ENCODE peak calls at places on chromosome 15, in eight cellular contexts. R is neural progenitor cell, H is thoracic aorta, I is cardiac muscle cell, L is SJSA1, Z is neuronal stem cell, E is left lung, N is tibial nerve. J is an unnamed sample.

GRCh38 chr15:26772588-26773484 is at the start of gene GABRB3:
- DNase-seq in R (peak; percentile 89), H (no peak), I (peak; percentile 55), L (no peak), Z (peak; percentile 59), E (peak; percentile 80), N (no peak), J (no peak)

GRCh38 chr15:49558924-49559323 is 61.7 kb downstream of the FAM227B start:
- DNase-seq in R (no peak), H (no peak), I (peak; percentile 54), L (no peak), Z (no peak), E (no peak), N (no peak), J (no peak)

GRCh38 chr15:69082556-69082955 is 68.1 kb downstream of the NOX5 start:
- DNase-seq in R (no peak), H (no peak), I (no peak), L (no peak), Z (no peak), E (no peak), N (no peak), J (no peak)

GRCh38 chr15:89898628-89899302 is 5.0 kb upstream of the AP3S2 start:
- DNase-seq in R (peak; percentile 74), H (no peak), I (peak; percentile 58), L (no peak), Z (no peak), E (no peak), N (no peak), J (peak; percentile 60)

GRCh38 chr15:96553931-96554330 is 223.4 kb downstream of the NR2F2 start:
- DNase-seq in R (no peak), H (no peak), I (no peak), L (no peak), Z (no peak), E (no peak), N (no peak), J (no peak)

GRCh38 chr15:68374346-68374745 is 57.6 kb downstream of the ITGA11 start:
- DNase-seq in R (peak; percentile 24), H (no peak), I (no peak), L (no peak), Z (no peak), E (no peak), N (no peak), J (no peak)

GRCh38 chr15:36903922-36904479 is 196.3 kb downstream of the MEIS2 start:
- DNase-seq in R (no peak), H (no peak), I (no peak), L (no peak), Z (no peak), E (no peak), N (no peak), J (no peak)

GRCh38 chr15:35243758-35244157 is 158.7 kb upstream of the NANOGP8 start:
- DNase-seq in R (no peak), H (no peak), I (no peak), L (no peak), Z (no peak), E (no peak), N (no peak), J (no peak)

GRCh38 chr15:69341356-69341755 is 42.6 kb downstream of the PAQR5 start:
- DNase-seq in R (no peak), H (no peak), I (no peak), L (no peak), Z (no peak), E (no peak), N (no peak), J (no peak)

GRCh38 chr15:90232196-90232595 is 1.5 kb downstream of the CIB1 start:
- DNase-seq in R (no peak), H (no peak), I (no peak), L (no peak), Z (no peak), E (no peak), N (no peak), J (no peak)

GRCh38 chr15:65285291-65286068 is 1.2 kb downstream of the PARP16 start:
- DNase-seq in R (no peak), H (no peak), I (no peak), L (peak; percentile 20), Z (no peak), E (no peak), N (no peak), J (no peak)

GRCh38 chr15:95591886-95592285 is 738.6 kb upstream of the NR2F2 start:
- DNase-seq in R (no peak), H (no peak), I (no peak), L (no peak), Z (no peak), E (no peak), N (no peak), J (no peak)

GRCh38 chr15:65097651-65098263 is 17.2 kb downstream of the UBAP1L start:
- DNase-seq in R (no peak), H (no peak), I (no peak), L (no peak), Z (no peak), E (no peak), N (no peak), J (no peak)

GRCh38 chr15:65110676-65111292 is 4.2 kb downstream of the UBAP1L start:
- DNase-seq in R (peak; percentile 23), H (no peak), I (peak; percentile 83), L (peak; percentile 79), Z (no peak), E (no peak), N (no peak), J (no peak)

GRCh38 chr15:75149911-75150709 is 51.6 kb upstream of the C15orf39 start:
- DNase-seq in R (no peak), H (no peak), I (peak; percentile 42), L (peak; percentile 92), Z (no peak), E (no peak), N (no peak), J (no peak)

GRCh38 chr15:27797765-27798164 is 301.4 kb downstream of the OCA2 start:
- DNase-seq in R (no peak), H (no peak), I (no peak), L (no peak), Z (no peak), E (no peak), N (no peak), J (no peak)

DNA sequence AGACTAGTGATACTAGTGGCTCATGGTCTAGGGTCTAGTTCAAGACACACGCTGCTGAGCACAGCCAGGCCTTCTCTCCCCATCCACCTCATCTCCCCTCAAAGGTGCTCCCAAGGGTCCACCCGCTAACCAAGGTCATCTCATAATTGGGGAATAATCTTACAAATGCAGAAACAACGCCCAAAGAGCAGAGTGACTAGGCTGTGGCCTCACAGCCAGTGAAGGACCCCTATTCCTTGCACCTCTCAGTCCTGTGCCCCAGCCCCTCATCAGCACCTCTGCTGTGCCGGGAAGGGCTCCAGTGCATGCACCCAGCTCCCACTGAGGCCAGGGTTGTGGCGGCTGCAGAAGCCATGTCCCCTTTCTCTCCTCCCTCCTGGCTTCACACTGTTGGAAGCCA is 286.9 kb downstream of the UACA start:
- DNase-seq in R (no peak), H (no peak), I (no peak), L (no peak), Z (no peak), E (no peak), N (no peak), J (no peak)
- H3K4me1 ChIP-seq in R (no peaks in the 10 kb centered on the region), H (peaks cover 18% of the 10 kb centered on the region), I (no peaks in the 10 kb centered on the region), L (peaks cover 44% of the 10 kb centered on the region), Z (no peaks in the 10 kb centered on the region), E (peaks cover 16% of the 10 kb centered on the region), N (no peaks in the 10 kb centered on the region), J (peaks cover 50% of the 10 kb centered on the region)

DNA sequence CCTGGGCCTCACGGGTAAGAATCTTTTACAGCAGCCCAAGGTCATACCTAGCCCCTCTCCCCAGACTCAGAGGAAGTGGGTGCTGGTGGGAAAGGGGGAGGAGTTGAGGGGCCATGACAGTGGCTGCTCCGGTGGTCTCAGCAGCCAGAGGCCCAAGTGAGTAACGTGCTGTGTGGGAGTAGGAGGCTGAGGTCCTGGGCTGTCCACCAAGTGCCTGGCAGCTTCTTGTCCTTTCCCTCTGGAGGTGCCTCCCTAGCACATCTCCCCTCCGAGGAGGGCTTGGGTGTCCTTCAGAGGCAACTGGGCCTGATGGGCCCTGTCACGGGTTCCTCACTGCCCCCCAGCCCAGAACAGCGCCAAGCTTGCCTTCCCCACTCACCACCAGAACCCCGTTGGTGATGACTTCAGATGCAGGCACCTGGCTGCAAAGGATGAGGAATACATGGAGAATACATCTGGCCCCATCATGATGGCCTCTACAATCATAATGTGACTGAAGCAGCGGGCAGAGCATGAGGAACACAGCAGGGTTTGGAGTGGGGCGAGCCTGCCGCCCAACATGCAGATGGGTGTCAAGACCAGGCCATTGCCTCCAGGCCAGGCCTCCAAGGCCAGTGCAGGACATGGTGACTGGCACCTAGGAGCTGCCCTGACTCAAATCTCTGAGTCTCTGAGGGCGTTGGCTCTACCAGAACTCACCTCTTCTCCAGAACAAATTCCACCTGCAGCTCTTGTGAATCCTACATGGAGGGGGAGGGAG is 3.3 kb downstream of the PLA2G4F start:
- DNase-seq in R (no peak), H (no peak), I (no peak), L (no peak), Z (no peak), E (no peak), N (no peak), J (no peak)
- H3K4me1 ChIP-seq in R (no peaks in the 10 kb centered on the region), H (peaks cover 6% of the 10 kb centered on the region), I (peaks cover 36% of the 10 kb centered on the region), L (peaks cover 2% of the 10 kb centered on the region), Z (no peaks in the 10 kb centered on the region), E (peaks cover 4% of the 10 kb centered on the region), N (no peaks in the 10 kb centered on the region), J (no peaks in the 10 kb centered on the region)

DNA sequence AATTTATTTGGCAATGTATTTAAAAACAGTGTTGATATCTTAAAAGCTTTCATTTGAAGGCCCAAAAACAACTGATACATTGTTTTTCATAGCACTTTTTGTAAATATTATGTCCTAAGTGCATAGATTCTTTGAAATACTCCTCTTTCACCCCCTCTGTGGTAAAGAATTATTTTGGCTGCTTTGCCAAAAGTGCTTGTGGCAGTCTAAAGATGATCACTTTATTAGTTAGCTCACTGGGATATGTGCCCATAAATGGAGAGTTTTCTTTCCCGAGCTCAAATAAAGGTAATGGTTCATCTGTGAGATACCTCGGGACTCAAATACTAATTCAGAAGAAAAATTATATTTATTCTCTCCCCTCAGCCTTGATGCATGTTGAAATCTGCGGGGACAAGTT is 16.7 kb downstream of the AKAP13 start:
- DNase-seq in R (no peak), H (no peak), I (no peak), L (no peak), Z (no peak), E (no peak), N (no peak), J (no peak)
- H3K4me1 ChIP-seq in R (peaks cover 38% of the 10 kb centered on the region), H (peaks cover 6% of the 10 kb centered on the region), I (peaks cover 24% of the 10 kb centered on the region), L (peaks cover 26% of the 10 kb centered on the region), Z (peaks cover 9% of the 10 kb centered on the region), E (peaks cover 19% of the 10 kb centered on the region), N (no peaks in the 10 kb centered on the region), J (peaks cover 32% of the 10 kb centered on the region)

DNA sequence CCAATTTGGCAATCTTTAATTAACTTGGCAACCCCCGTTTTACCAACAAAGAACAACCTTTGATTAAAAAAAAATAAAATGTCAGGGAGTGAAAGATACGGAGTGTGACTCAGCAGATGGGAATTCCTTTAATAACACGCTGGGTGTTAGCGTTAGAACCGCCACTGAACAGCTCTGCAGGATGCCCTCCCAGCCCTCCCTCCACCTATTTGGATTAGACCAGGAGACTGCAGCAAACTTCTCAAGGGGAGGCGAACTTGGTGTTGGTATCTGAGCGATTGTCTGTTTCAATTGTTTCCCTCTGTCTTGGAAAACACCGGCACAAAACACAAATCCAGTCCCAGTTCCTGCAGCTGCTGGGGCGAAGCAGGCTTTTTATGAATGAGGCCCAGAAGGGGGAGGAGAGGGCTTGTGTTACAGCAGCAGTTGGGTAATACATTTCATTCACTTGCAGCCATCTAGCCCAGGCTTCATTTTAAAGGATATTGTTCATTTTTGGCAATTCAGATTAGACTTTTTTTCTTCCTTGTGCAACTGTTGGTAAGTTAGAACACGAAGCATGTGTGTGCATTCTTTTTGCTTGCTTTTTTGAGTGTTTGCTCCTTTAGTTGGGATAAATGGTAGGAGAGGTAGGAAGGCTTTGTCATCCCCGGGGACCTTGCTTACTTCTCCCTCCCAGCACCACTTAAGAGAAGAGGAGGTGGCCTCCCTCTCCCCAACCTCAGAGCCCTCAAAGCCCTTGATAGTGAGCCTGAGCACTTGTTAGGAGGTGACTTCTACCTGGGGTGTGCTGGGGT is 152.3 kb downstream of the IGF1R start:
- DNase-seq in R (peak; percentile 76), H (no peak), I (peak; percentile 94), L (peak; percentile 85), Z (peak; percentile 59), E (no peak), N (no peak), J (no peak)
- H3K4me1 ChIP-seq in R (peaks cover 39% of the 10 kb centered on the region), H (peaks cover 28% of the 10 kb centered on the region), I (peaks cover 25% of the 10 kb centered on the region), L (peaks cover 53% of the 10 kb centered on the region), Z (peaks cover 38% of the 10 kb centered on the region), E (peaks cover 27% of the 10 kb centered on the region), N (peaks cover 2% of the 10 kb centered on the region), J (peaks cover 31% of the 10 kb centered on the region)

J was measured in CD8-positive, alpha-beta memory T cell.